ENCODE peak calls at places on chromosomes 2 and 18, in six cellular contexts. E, G, H, M, V and Z are unnamed samples.

GRCh38 chr2:215441560-215442391 is 5.9 kb upstream of the FN1 start:
- DNase-seq in E (no peak), G (no peak), H (no peak), M (no peak), V (no peak), Z (no peak)

GRCh38 chr2:173355866-173356508 is 1.3 kb downstream of the CDCA7 start:
- DNase-seq in E (no peak), G (no peak), H (no peak), M (no peak), V (peak), Z (no peak)

GRCh38 chr18:75044296-75044695 is 164.6 kb downstream of the PTGR3 start:
- DNase-seq in E (no peak), G (no peak), H (no peak), M (no peak), V (no peak), Z (no peak)

GRCh38 chr18:58167073-58167472 is 123.0 kb downstream of the NEDD4L start:
- DNase-seq in E (no peak), G (no peak), H (no peak), M (no peak), V (no peak), Z (no peak)

GRCh38 chr2:9832586-9832985 is 10.7 kb upstream of the TAF1B start:
- DNase-seq in E (no peak), G (no peak), H (no peak), M (no peak), V (no peak), Z (no peak)

GRCh38 chr2:68336192-68336591 is 16.4 kb upstream of the CNRIP1 start:
- DNase-seq in E (no peak), G (peak), H (no peak), M (no peak), V (no peak), Z (no peak)

GRCh38 chr18:12990128-12990485 is 1.1 kb upstream of the CEP192 start:
- DNase-seq in E (no peak), G (no peak), H (no peak), M (no peak), V (no peak), Z (peak)

GRCh38 chr2:457792-458430 is 170.0 kb upstream of the ALKAL2 start:
- DNase-seq in E (no peak), G (no peak), H (no peak), M (no peak), V (no peak), Z (no peak)

GRCh38 chr18:68916734-68917133 is 118.9 kb downstream of the CCDC102B start:
- DNase-seq in E (no peak), G (peak), H (no peak), M (no peak), V (no peak), Z (no peak)

GRCh38 chr2:134217316-134217715 is 36.6 kb upstream of the MGAT5 start:
- DNase-seq in E (no peak), G (no peak), H (no peak), M (no peak), V (no peak), Z (peak)

GRCh38 chr2:74439373-74440004 is 2.2 kb downstream of the RTKN start:
- DNase-seq in E (no peak), G (no peak), H (no peak), M (peak), V (no peak), Z (no peak)

GRCh38 chr2:241963223-241963622 is 93.7 kb downstream of the RTP5 start:
- DNase-seq in E (no peak), G (no peak), H (no peak), M (no peak), V (no peak), Z (no peak)

GRCh38 chr2:180622122-180622918 is 358.1 kb upstream of the UBE2E3 start:
- DNase-seq in E (no peak), G (peak), H (no peak), M (no peak), V (no peak), Z (no peak)

GRCh38 chr2:208595386-208596275 is 189.0 kb downstream of the PTH2R start:
- DNase-seq in E (no peak), G (peak), H (no peak), M (no peak), V (no peak), Z (no peak)

GRCh38 chr2:127625146-127625943 is 20.6 kb upstream of the GPR17 start:
- DNase-seq in E (peak), G (no peak), H (no peak), M (peak), V (peak), Z (no peak)

GRCh38 chr2:40606862-40607261 is 155.0 kb upstream of the SLC8A1 start:
- DNase-seq in E (no peak), G (peak), H (no peak), M (no peak), V (no peak), Z (no peak)

GRCh38 chr2:1605659-1606400 is 138.5 kb downstream of the PXDN start:
- DNase-seq in E (no peak), G (peak), H (no peak), M (peak), V (peak), Z (peak)

GRCh38 chr2:180938419-180938818 is 42.0 kb upstream of the UBE2E3 start:
- DNase-seq in E (no peak), G (peak), H (no peak), M (no peak), V (no peak), Z (no peak)

GRCh38 chr2:180238729-180239128 is 231.6 kb upstream of the CWC22 start:
- DNase-seq in E (no peak), G (no peak), H (no peak), M (no peak), V (no peak), Z (no peak)

GRCh38 chr18:55038162-55038561 is 78.9 kb upstream of the CCDC68 start:
- DNase-seq in E (no peak), G (peak), H (no peak), M (no peak), V (no peak), Z (no peak)

GRCh38 chr18:65906621-65907034 is 155.8 kb downstream of the CDH7 start:
- DNase-seq in E (no peak), G (no peak), H (no peak), M (no peak), V (no peak), Z (no peak)

GRCh38 chr18:67072789-67073188 is 443.7 kb downstream of the DSEL start:
- DNase-seq in E (no peak), G (no peak), H (no peak), M (no peak), V (no peak), Z (no peak)

GRCh38 chr2:111704246-111704645 is 179.7 kb downstream of the ANAPC1 start:
- DNase-seq in E (no peak), G (peak), H (no peak), M (no peak), V (no peak), Z (peak)

GRCh38 chr18:50560681-50561629 is 1.1 kb downstream of the MAPK4 start:
- DNase-seq in E (no peak), G (no peak), H (peak), M (no peak), V (no peak), Z (peak)

GRCh38 chr2:242060212-242060835 is 190.8 kb downstream of the RTP5 start:
- DNase-seq in E (no peak), G (peak), H (no peak), M (no peak), V (no peak), Z (no peak)

GRCh38 chr2:95722331-95722730 is 130.5 kb downstream of the TRIM43 start:
- DNase-seq in E (no peak), G (no peak), H (no peak), M (no peak), V (no peak), Z (no peak)

GRCh38 chr2:232229296-232229916 is 149.1 kb upstream of the ALPP start:
- DNase-seq in E (no peak), G (no peak), H (no peak), M (no peak), V (no peak), Z (no peak)

GRCh38 chr2:68721482-68722071 is 13.0 kb upstream of the ARHGAP25 start:
- DNase-seq in E (no peak), G (no peak), H (no peak), M (no peak), V (no peak), Z (peak)

GRCh38 chr18:23205980-23206379 is 70.7 kb downstream of the CABLES1 start:
- DNase-seq in E (no peak), G (no peak), H (no peak), M (no peak), V (no peak), Z (no peak)

GRCh38 chr18:23207994-23208393 is 72.7 kb downstream of the CABLES1 start:
- DNase-seq in E (no peak), G (no peak), H (no peak), M (no peak), V (no peak), Z (no peak)

GRCh38 chr18:23208600-23208999 is 73.3 kb downstream of the CABLES1 start:
- DNase-seq in E (no peak), G (no peak), H (no peak), M (no peak), V (no peak), Z (no peak)

GRCh38 chr18:23209031-23209430 is 73.7 kb downstream of the CABLES1 start:
- DNase-seq in E (no peak), G (no peak), H (no peak), M (no peak), V (no peak), Z (peak)

GRCh38 chr18:23207191-23207955 is 72.1 kb downstream of the CABLES1 start:
- DNase-seq in E (no peak), G (peak), H (no peak), M (no peak), V (no peak), Z (peak)
- TF ChIP-seq CTCF in E (peak), G (peak), H (peak), M (no peak), V (no peak), Z (no peak)

GRCh38 chr18:27014841-27015240 is 149.3 kb upstream of the AQP4 start:
- DNase-seq in E (no peak), G (no peak), H (no peak), M (no peak), V (no peak), Z (no peak)

DNA sequence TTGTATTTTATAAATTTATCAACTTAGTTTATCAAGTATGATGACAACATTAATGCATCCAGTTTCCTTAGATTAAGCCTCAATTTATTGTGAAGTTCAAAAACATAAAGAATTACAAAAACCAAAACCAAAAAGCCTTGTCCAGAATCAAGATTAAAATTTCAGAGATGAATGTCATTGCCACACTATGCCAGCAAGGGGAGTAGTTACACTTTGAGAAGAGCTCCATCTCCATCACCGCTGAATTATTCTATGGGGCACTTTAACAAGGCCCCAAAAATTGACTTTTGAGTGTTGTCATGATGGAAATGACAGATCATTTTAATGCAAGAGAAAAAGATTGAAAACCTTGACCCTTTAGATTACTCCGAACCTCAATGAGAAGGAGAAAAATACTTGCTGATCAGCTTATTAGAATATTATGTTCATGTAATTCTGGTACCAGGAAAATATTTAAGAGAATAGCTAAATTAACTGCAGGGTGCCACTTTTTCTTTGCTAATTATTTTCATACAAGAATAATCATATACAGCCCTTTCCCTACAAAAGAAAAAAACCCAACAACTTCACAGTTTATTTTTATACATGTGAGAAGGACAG is 152.5 kb upstream of the AQP4 start:
- DNase-seq in E (no peak), G (peak), H (peak), M (no peak), V (no peak), Z (no peak)
- TF ChIP-seq CTCF in E (peak), G (peak), H (peak), M (peak), V (peak), Z (no peak)

GRCh38 chr2:234479465-234479864 is 17.4 kb downstream of the ARL4C start:
- DNase-seq in E (no peak), G (no peak), H (no peak), M (peak), V (no peak), Z (no peak)

GRCh38 chr2:234478121-234478858 is 18.6 kb downstream of the ARL4C start:
- DNase-seq in E (no peak), G (no peak), H (no peak), M (no peak), V (no peak), Z (peak)

GRCh38 chr2:234474654-234475053 is 22.2 kb downstream of the ARL4C start:
- DNase-seq in E (no peak), G (no peak), H (no peak), M (peak), V (no peak), Z (no peak)

GRCh38 chr2:234480337-234480736 is 16.5 kb downstream of the ARL4C start:
- DNase-seq in E (no peak), G (no peak), H (no peak), M (no peak), V (no peak), Z (no peak)

GRCh38 chr2:234476766-234477165 is 20.1 kb downstream of the ARL4C start:
- DNase-seq in E (no peak), G (no peak), H (no peak), M (no peak), V (no peak), Z (no peak)
- TF ChIP-seq CTCF in E (no peak), G (no peak), H (no peak), M (no peak), V (no peak), Z (no peak)

GRCh38 chr2:238496756-238497609 is 70.3 kb downstream of the ASB1 start:
- DNase-seq in E (no peak), G (no peak), H (no peak), M (peak), V (no peak), Z (no peak)

GRCh38 chr2:238497610-238498005 is 70.9 kb downstream of the ASB1 start:
- DNase-seq in E (no peak), G (no peak), H (no peak), M (no peak), V (peak), Z (no peak)

GRCh38 chr2:238498188-238498587 is 71.5 kb downstream of the ASB1 start:
- DNase-seq in E (no peak), G (no peak), H (no peak), M (peak), V (peak), Z (no peak)

GRCh38 chr2:238499731-238500570 is 73.2 kb downstream of the ASB1 start:
- DNase-seq in E (no peak), G (peak), H (no peak), M (peak), V (peak), Z (no peak)

DNA sequence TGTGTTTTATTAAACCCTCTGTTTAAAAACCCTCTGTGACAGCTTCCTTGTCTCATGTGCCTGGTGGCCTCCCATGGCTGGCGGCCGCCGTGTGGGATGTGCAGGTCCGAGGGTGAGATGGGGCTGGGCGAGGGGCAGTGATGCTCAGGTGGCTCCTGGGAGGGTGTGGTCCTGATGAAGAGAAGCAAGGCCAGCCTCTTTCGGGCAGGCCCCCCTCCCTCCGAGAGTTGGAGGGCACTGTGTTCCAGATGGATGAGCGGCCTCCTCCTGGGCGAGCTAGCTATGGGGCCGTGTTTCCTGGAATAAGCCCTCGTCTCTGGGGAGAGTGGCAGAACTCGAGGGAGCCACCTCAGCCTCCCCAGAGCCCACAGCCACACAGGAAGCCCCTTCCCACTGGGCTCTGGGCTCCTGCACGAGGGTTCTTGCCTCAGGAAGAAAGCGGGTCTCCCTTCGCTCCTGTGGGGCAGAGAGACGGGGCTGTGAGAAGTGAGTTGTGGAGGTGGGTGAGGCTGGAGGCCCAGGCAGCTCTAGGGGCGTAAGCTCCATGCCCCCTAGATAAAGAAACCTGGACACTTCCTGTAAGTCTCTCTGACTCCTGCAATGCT is 72.1 kb downstream of the ASB1 start:
- DNase-seq in E (no peak), G (no peak), H (no peak), M (peak), V (peak), Z (no peak)
- TF ChIP-seq CTCF in E (no peak), G (no peak), H (no peak), M (no peak), V (no peak), Z (no peak)

DNA sequence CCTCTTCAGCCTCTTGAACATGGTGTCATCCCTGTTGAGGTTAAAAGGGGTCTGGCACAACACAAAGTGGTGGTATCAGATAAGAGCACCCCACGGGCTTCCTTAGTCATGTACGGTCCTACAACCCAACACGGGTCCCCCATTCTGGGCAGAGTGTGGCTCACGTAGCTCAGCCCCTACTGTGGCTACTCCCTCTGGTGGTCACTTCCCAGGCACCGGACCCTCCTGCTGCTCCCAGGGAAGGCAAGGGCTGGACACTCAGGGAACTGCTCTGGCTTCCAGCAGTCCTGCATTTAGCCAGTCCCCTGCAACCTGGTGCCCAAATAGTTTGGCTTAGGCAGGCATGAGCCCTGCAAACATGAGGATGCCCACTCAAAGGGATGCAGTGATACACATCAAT is 58.6 kb downstream of the GALNT14 start:
- DNase-seq in E (no peak), G (no peak), H (peak), M (no peak), V (no peak), Z (no peak)
- TF ChIP-seq CTCF in E (no peak), G (peak), H (no peak), M (peak), V (no peak), Z (no peak)

DNA sequence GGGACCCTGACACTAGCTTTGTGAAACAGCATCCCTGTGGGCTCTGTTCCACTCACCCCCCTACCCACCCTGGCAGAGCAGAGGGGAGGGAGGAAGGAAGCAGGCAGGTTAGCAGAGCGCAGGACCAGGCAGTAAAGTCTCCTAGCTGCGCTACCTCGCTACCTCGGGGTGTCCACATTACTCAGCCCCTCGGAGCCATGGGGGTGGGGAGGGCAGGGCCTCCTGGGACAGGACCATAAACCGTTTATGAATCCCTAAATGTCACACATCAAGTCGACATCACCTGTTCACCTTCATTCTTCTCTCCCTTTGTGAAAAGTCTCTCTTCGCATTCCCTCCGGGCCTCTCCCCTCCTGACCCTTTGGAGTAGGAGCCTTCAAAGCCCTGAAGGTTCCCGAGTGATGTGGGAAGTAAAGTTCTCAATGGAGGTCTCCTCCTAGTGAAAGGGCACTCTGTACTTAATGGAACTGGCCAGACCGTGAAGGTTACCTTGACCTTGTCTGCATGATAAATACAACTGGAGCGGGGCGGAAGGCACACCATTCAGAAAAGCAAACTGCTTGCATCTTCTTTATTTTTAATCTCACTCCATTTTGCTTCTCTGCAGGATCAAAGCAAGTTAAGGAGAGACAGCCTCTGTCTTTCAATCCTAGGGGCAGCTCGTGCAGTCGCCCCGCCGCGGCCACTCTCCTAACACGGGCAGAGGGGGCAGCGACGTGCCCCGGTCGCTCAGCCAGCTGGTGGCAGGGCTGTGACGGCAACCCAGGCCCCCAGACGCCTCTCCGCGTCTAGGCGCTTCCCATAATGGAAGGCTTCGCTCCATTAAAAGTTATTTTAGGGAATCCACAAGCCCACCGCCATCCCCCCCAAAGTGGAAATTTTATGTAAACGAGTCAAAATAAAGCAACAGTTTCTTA is 23.8 kb upstream of the SMAD7 start:
- DNase-seq in E (no peak), G (no peak), H (peak), M (no peak), V (peak), Z (no peak)
- TF ChIP-seq CTCF in E (no peak), G (no peak), H (no peak), M (no peak), V (no peak), Z (no peak)

GRCh38 chr18:79558196-79559120 is 121.1 kb upstream of the CTDP1 start:
- DNase-seq in E (peak), G (no peak), H (no peak), M (no peak), V (no peak), Z (no peak)
- TF ChIP-seq CTCF in E (no peak), G (no peak), H (no peak), M (no peak), V (no peak), Z (no peak)

GRCh38 chr2:28956890-28957289 is 24.2 kb upstream of the TOGARAM2 start:
- DNase-seq in E (no peak), G (no peak), H (no peak), M (no peak), V (no peak), Z (peak)
- TF ChIP-seq CTCF in E (peak), G (peak), H (peak), M (no peak), V (peak), Z (peak)

GRCh38 chr2:190511104-190511503 is 23.4 kb downstream of the NEMP2 start:
- DNase-seq in E (no peak), G (peak), H (no peak), M (no peak), V (no peak), Z (no peak)
- TF ChIP-seq CTCF in E (peak), G (peak), H (peak), M (no peak), V (peak), Z (no peak)